ENCODE peak calls at places on chromosomes 3 and 15, in eight cellular contexts. C is RWPE2, L is tibial artery, F is ovary, H is A549, D is psoas muscle, T is kidney epithelial cell, S is lung. X is an unnamed sample.

GRCh38 chr3:140015741-140016140 is 80.8 kb downstream of the CLSTN2 start:
- DNase-seq in D (no peak), H (no peak), L (no peak), C (no peak), T (no peak), F (no peak), S (no peak), X (no peak)

GRCh38 chr3:157647820-157648219 is 144.6 kb upstream of the VEPH1 start:
- DNase-seq in D (no peak), H (no peak), C (no peak), L (no peak), S (no peak), T (no peak), F (no peak), X (no peak)

GRCh38 chr15:49492834-49493233 is 69.8 kb downstream of the FGF7 start:
- DNase-seq in F (no peak), C (no peak), S (no peak), H (no peak), D (no peak), L (no peak), T (no peak), X (no peak)

GRCh38 chr3:5298453-5298852 is 110.9 kb downstream of the EDEM1 start:
- DNase-seq in T (no peak), L (no peak), C (no peak), S (no peak), F (no peak), H (no peak), D (no peak), X (no peak)

GRCh38 chr3:29585368-29585767 is 304.5 kb downstream of the RBMS3 start:
- DNase-seq in T (no peak), S (no peak), C (no peak), H (no peak), D (no peak), L (no peak), F (no peak), X (no peak)

GRCh38 chr15:32998979-32999677 is 195.4 kb downstream of the FMN1 start:
- DNase-seq in D (peak), S (no peak), T (no peak), F (no peak), C (no peak), H (no peak), L (peak), X (no peak)

GRCh38 chr15:43190178-43190577 is 5.0 kb downstream of the CCNDBP1 start:
- DNase-seq in D (peak), C (no peak), L (no peak), F (no peak), S (no peak), T (no peak), H (no peak), X (no peak)

GRCh38 chr15:62503451-62503850 is 338.4 kb upstream of the C2CD4B start:
- DNase-seq in T (peak), L (peak), D (peak), F (no peak), H (peak), C (no peak), S (no peak), X (peak)

GRCh38 chr3:53740946-53741345 is 105.3 kb downstream of the CHDH start:
- DNase-seq in H (no peak), S (no peak), C (no peak), L (no peak), D (no peak), T (no peak), F (no peak), X (no peak)

GRCh38 chr3:4898454-4899313 is 80.6 kb upstream of the BHLHE40 start:
- DNase-seq in D (no peak), F (no peak), C (no peak), L (no peak), S (no peak), H (no peak), T (no peak), X (no peak)

GRCh38 chr3:136366289-136366688 is 116.1 kb downstream of the PCCB start:
- DNase-seq in T (no peak), F (no peak), L (no peak), C (no peak), D (no peak), S (no peak), H (no peak), X (no peak)

GRCh38 chr3:43970351-43970750 is 271.3 kb upstream of the TOPAZ1 start:
- DNase-seq in T (no peak), C (no peak), L (no peak), S (no peak), H (no peak), F (no peak), D (no peak), X (no peak)

GRCh38 chr3:101966202-101966722 is 116.9 kb downstream of the NFKBIZ start:
- DNase-seq in D (no peak), C (no peak), T (no peak), S (no peak), H (no peak), L (no peak), F (no peak), X (no peak)

GRCh38 chr15:66089049-66089448 is 164.5 kb downstream of the MEGF11 start:
- DNase-seq in D (peak), T (no peak), L (no peak), C (peak), S (no peak), F (peak), H (no peak), X (no peak)

GRCh38 chr3:186105543-186105942 is 3.3 kb downstream of the ETV5 start:
- DNase-seq in F (no peak), D (no peak), C (no peak), L (no peak), T (no peak), H (no peak), S (no peak), X (no peak)

GRCh38 chr15:67809866-67810265 is 15.4 kb upstream of the SKOR1 start:
- DNase-seq in D (no peak), L (no peak), F (no peak), T (no peak), S (no peak), H (no peak), C (peak), X (no peak)

GRCh38 chr3:31291818-31292217 is 240.9 kb upstream of the STT3B start:
- DNase-seq in C (no peak), F (no peak), T (no peak), H (no peak), D (no peak), L (no peak), S (no peak), X (no peak)

GRCh38 chr15:25242166-25242879 is 196.5 kb downstream of the UBE3A start:
- DNase-seq in H (no peak), F (peak), S (no peak), C (no peak), L (peak), T (no peak), D (peak), X (peak)

GRCh38 chr3:28188686-28189085 is 52.7 kb upstream of the CMC1 start:
- DNase-seq in C (no peak), H (no peak), D (no peak), T (no peak), S (no peak), L (no peak), F (no peak), X (no peak)
- TF ChIP-seq CTCF in C (no peak), H (no peak), D (no peak), T (no peak), S (no peak), L (no peak), F (no peak), X (no peak)

GRCh38 chr3:14601692-14602005 is 49.9 kb upstream of the CCDC174 start:
- DNase-seq in D (no peak), T (no peak), S (no peak), F (no peak), L (no peak), H (no peak), C (no peak), X (no peak)
- H3K4me3 ChIP-seq in D (no peak), T (no peak), S (no peak), F (no peak), L (no peak), H (no peak), C (no peak), X (no peak)

DNA sequence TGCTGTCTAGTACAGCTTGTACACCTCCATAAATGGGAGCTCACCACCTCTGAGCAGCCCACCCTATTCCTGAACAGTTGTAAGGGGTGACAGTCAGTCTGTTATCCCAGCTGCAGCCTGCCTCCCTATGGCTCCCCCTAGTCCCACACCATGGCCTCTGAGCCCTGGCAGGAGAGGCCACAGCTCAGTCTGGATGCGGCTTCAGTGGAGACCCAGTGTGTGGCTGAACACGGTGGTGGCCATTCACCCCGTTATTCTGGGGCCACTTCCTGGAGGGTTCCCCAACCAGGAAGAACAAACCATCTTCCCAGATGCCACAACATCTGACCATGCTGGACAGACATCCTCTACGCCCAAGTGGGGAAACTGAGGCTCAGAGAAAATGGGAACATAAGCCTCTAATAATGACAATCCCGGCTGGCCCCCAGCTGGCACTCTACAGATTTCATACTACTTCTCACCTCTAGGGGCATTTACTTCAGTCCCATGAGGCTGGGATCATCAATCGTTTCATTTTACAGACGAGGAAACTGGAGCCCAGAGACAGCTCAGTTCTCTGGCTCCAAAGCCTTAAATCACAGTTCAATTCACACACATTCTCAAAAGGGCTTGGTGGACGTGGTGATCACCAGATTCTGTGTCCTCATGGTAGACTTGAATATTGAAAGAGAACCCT is 9.3 kb upstream of the GRIP2 start:
- DNase-seq in C (no peak), L (no peak), S (no peak), D (peak), T (no peak), F (no peak), H (peak), X (no peak)
- TF ChIP-seq CTCF in C (peak), L (no peak), S (no peak), D (no peak), T (peak), F (no peak), H (peak), X (peak)

DNA sequence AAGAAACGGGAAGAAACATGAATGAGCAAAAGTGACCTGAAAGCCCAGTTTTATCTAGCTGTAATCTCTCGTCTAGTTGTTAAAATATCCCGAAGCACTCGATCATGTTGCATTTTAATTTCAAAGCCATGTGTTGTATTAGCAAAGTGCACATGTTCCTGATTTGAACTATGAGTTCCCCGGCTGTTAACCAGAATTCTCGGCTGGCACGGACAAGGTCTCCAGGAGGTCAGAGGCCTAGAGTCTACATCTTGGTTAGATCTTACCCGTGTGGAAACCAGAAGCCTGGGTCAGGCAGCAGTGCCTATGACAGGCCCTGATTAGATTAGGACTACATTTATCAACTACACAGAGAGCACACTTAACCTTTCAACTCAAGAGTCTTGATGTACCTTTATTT is 195.8 kb downstream of the CDIN1 start:
- DNase-seq in L (no peak), D (no peak), H (no peak), F (no peak), C (no peak), S (no peak), T (no peak), X (no peak)
- H3K4me3 ChIP-seq in L (no peak), D (no peak), H (no peak), F (no peak), C (no peak), S (no peak), T (no peak), X (no peak)

GRCh38 chr15:84816694-84817460 is at the start of gene ALPK3:
- DNase-seq in C (peak), T (no peak), F (no peak), S (no peak), L (peak), H (no peak), D (peak), X (peak)
- TF ChIP-seq CTCF in C (no peak), T (no peak), F (no peak), S (no peak), L (no peak), H (no peak), D (peak), X (peak)

DNA sequence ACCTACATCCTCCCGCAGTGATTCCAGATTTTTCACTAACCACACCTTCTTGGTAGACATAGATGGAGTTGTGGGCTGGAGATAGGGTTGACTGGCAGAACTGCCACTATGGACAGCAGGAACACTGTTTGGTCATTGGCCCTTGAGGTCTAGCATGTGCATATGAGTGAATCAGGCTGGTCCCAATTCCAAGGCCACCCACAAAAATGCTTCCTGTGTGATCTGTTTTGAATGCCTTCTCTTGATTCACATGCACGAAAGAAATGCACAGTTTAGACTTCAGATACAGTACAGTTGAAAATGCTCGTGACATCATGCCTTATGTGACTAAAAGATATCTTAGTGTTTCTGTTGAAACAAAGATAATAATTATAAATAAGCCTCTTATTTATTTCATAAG is 285.8 kb upstream of the SEMA6D start:
- DNase-seq in F (no peak), S (no peak), L (no peak), D (no peak), C (no peak), T (peak), H (no peak), X (no peak)
- H3K4me3 ChIP-seq in F (no peak), S (no peak), L (no peak), D (no peak), C (no peak), T (no peak), H (no peak), X (no peak)